ENCODE peak calls at places on chromosomes 13 and 19, in four cellular contexts. Q is sigmoid colon; H is CD4-positive, alpha-beta T cell; E is NB4. Y is an unnamed sample.

GRCh38 chr19:54518844-54519243 is 16.2 kb downstream of the LAIR2 start:
- DNase-seq in Q (no peak), H (no peak), E (peak; percentile 20), Y (peak; percentile 51)

GRCh38 chr19:1590641-1591397 is 1.8 kb downstream of the MBD3 start:
- DNase-seq in Q (no peak), H (no peak), E (peak; percentile 58), Y (peak; percentile 43)

GRCh38 chr19:44718441-44719261 is 19.7 kb downstream of the CEACAM16 start:
- DNase-seq in Q (peak; percentile 83), H (no peak), E (no peak), Y (no peak)

GRCh38 chr19:2290441-2291184 is 8.6 kb upstream of the PEAK3 start:
- DNase-seq in Q (no peak), H (no peak), E (peak; percentile 35), Y (peak; percentile 73)

GRCh38 chr19:48963371-48964204 is 1.5 kb upstream of the FTL start:
- DNase-seq in Q (peak; percentile 95), H (peak; percentile 22), E (peak; percentile 84), Y (peak; percentile 86)

GRCh38 chr13:96984061-96984508 is 10.2 kb downstream of the OXGR1 start:
- DNase-seq in Q (no peak), H (no peak), E (no peak), Y (no peak)

GRCh38 chr19:10346509-10346908 is 7.1 kb upstream of the ICAM3 start:
- DNase-seq in Q (no peak), H (no peak), E (peak; percentile 100), Y (no peak)

GRCh38 chr19:1308718-1309117 is 23.0 kb downstream of the EFNA2 start:
- DNase-seq in Q (no peak), H (no peak), E (no peak), Y (no peak)

GRCh38 chr13:68927387-68928026 is 1180.1 kb upstream of the ATXN8OS start:
- DNase-seq in Q (no peak), H (no peak), E (peak; percentile 22), Y (no peak)

GRCh38 chr13:98975822-98976261 is 2.0 kb downstream of the DOCK9 start:
- DNase-seq in Q (no peak), H (no peak), E (peak; percentile 20), Y (no peak)

GRCh38 chr13:78317030-78317429 is 286.3 kb downstream of the POU4F1 start:
- DNase-seq in Q (no peak), H (no peak), E (peak; percentile 7), Y (no peak)

GRCh38 chr13:24264976-24265375 is 44.4 kb upstream of the C1QTNF9 start:
- DNase-seq in Q (no peak), H (peak; percentile 78), E (no peak), Y (no peak)

GRCh38 chr19:8517551-8518442 is 3.8 kb upstream of the ZNF414 start:
- DNase-seq in Q (no peak), H (peak; percentile 66), E (peak; percentile 99), Y (no peak)

GRCh38 chr13:35961002-35961401 is 170.2 kb downstream of the DCLK1 start:
- DNase-seq in Q (no peak), H (no peak), E (no peak), Y (no peak)

GRCh38 chr19:51986309-51987291 is at the start of gene ZNF350:
- DNase-seq in Q (peak; percentile 94), H (peak; percentile 80), E (peak; percentile 98), Y (peak; percentile 66)

GRCh38 chr19:7427944-7428343 is 60.9 kb downstream of the PEX11G start:
- DNase-seq in Q (no peak), H (no peak), E (no peak), Y (no peak)

DNA sequence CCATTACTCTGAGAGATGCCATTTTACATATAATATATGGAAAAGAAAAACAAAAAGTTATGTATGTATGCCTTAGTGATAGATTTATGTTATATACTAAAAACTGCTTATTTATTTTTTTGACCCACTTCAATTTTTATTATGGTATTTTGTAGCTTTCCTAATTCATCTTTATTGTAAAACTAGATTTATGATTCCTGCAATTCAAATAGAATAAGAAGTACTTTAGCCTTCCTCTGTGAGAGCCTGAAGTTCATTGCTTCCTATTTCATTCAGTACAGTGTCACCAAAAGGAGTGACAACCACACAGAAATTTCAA is 158.1 kb downstream of the RGCC start:
- DNase-seq in Q (no peak), H (no peak), E (no peak), Y (no peak)
- TF ChIP-seq CTCF in Q (no peak), H (no peak), E (no peak), Y (no peak)

DNA sequence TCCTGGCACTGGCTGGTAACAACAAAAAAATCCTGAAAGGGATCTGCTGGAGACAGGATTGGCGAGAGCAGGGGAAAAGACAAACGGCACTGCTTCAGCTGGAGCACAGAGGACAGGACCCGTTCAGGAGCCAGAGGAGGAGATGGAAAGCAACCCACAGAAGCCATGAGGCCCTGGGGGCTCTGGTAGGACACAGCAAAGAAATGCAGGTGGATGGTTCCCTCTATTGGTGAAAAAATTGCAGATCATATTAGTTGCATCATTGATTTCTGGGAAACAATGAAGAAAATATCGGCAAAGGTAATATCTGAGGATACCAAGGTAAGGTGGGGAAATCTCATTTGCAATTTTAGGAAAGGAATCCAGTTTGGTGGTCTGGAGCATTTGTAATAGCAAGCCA is 25.7 kb upstream of the TPP2 start:
- DNase-seq in Q (no peak), H (no peak), E (no peak), Y (no peak)
- TF ChIP-seq CTCF in Q (no peak), H (no peak), E (no peak), Y (peak; percentile 4)

DNA sequence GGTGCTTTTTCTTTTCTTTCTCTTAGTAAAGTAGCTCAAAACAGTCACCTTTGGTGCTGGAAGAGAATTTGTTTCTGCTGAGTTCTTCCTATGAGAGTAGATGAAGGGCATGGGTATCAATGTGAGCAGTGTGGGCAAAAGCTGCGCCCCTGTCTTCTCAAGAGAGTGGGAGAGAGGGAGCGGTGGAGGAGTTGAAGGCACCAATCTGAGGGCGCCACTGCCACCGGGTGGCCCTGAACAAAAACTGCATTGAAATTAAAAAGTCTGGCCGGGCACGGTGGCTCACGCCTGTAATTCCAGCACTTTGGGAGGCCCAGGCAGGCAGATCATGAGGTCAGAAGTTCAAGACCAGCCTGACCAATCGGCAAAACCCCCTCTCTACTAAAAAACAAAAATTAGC is 28.7 kb upstream of the EPHX3 start:
- DNase-seq in Q (no peak), H (no peak), E (peak; percentile 42), Y (no peak)
- TF ChIP-seq CTCF in Q (no peak), H (no peak), E (peak; percentile 33), Y (peak; percentile 43)

GRCh38 chr13:20305587-20305986 is 73.5 kb upstream of the GJB6 start:
- DNase-seq in Q (no peak), H (no peak), E (no peak), Y (no peak)
- TF ChIP-seq CTCF in Q (no peak), H (no peak), E (no peak), Y (peak; percentile 28)

DNA sequence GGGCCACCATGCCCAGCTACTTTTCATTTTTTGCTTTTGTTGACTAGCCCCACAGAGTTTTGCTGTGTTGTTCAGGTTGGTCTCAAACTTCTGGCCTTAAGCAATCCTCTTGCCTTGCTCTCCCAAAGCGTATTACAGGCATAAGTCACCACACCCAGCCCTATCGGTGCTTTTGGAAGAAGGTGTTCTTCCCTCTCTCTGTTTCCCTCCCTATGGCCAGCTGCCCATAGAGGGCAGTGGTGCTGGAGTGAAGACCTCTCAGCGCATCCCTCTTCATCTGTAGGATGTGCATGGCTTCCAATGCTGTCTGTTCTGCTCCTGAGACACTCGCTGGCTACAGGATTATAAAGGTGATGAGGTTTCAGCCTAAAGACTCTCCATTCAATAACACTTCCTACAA is 1.3 kb upstream of the CD22 start:
- DNase-seq in Q (no peak), H (no peak), E (no peak), Y (no peak)
- TF ChIP-seq CTCF in Q (no peak), H (no peak), E (peak; percentile 7), Y (peak; percentile 33)

GRCh38 chr13:49776871-49777270 is 15.6 kb downstream of the KPNA3 start:
- DNase-seq in Q (no peak), H (no peak), E (no peak), Y (no peak)
- TF ChIP-seq CTCF in Q (no peak), H (no peak), E (no peak), Y (no peak)

GRCh38 chr19:28731577-28731976 is 481.4 kb downstream of the UQCRFS1 start:
- DNase-seq in Q (no peak), H (no peak), E (no peak), Y (no peak)
- TF ChIP-seq CTCF in Q (no peak), H (no peak), E (no peak), Y (no peak)

Y was measured in GM06990.